ENCODE peak calls at places on chromosomes 11 and 22, in four cellular contexts. Q, L, M and K are unnamed samples.

GRCh38 chr22:23705358-23705757 is 14.5 kb downstream of the RGL4 start:
- DNase-seq in M (no peak), L (no peak), Q (no peak), K (no peak)

GRCh38 chr11:44286268-44286880 is 23.6 kb downstream of the ALX4 start:
- DNase-seq in L (peak), Q (peak), M (peak), K (peak)

GRCh38 chr11:129881570-129882170 is 13.7 kb downstream of the NFRKB start:
- DNase-seq in M (peak), Q (peak), L (peak), K (peak)

GRCh38 chr22:22023581-22024137 is 41.1 kb upstream of the TOP3B start:
- DNase-seq in Q (no peak), M (no peak), L (no peak), K (peak)

GRCh38 chr11:78063440-78064181 is at the start of gene THRSP:
- DNase-seq in Q (no peak), L (no peak), M (no peak), K (no peak)

GRCh38 chr22:39117585-39118191 is 20.6 kb downstream of the APOBEC3H start:
- DNase-seq in L (peak), Q (peak), M (peak), K (peak)

GRCh38 chr11:108752297-108752751 is 87.5 kb downstream of the DDX10 start:
- DNase-seq in L (no peak), Q (no peak), M (no peak), K (no peak)

GRCh38 chr11:1939006-1939626 is 8.0 kb upstream of the MRPL23 start:
- DNase-seq in M (peak), Q (no peak), L (no peak), K (no peak)

GRCh38 chr11:122696662-122697061 is 41.1 kb downstream of the UBASH3B start:
- DNase-seq in M (no peak), L (no peak), Q (peak), K (no peak)

GRCh38 chr11:106159846-106160245 is 82.4 kb downstream of the AASDHPPT start:
- DNase-seq in M (peak), L (no peak), Q (no peak), K (peak)

GRCh38 chr11:8826901-8827560 is 84.0 kb upstream of the AKIP1 start:
- DNase-seq in M (no peak), L (peak), Q (no peak), K (peak)

GRCh38 chr22:19962246-19962908 is 20.8 kb upstream of the TXNRD2 start:
- DNase-seq in L (peak), M (peak), Q (peak), K (peak)

GRCh38 chr22:40975346-40975745 is 24.2 kb downstream of the RBX1 start:
- DNase-seq in M (no peak), L (no peak), Q (no peak), K (no peak)

GRCh38 chr11:115481528-115481927 is 22.7 kb downstream of the CADM1 start:
- DNase-seq in L (no peak), Q (no peak), M (no peak), K (no peak)

GRCh38 chr11:9046376-9046775 is 42.6 kb upstream of the NRIP3 start:
- DNase-seq in M (no peak), Q (no peak), L (no peak), K (no peak)

GRCh38 chr11:46452918-46453517 is 61.4 kb upstream of the CHRM4 start:
- DNase-seq in Q (no peak), L (no peak), M (peak), K (peak)